ENCODE peak calls at places on chromosomes 11 and 22, in seven cellular contexts. S, G, F, T, K, A and U are unnamed samples.

GRCh38 chr22:25134028-25134427 is 65.6 kb upstream of the CRYBB3 start:
- DNase-seq in S (no peak), G (no peak), F (no peak), T (no peak), K (no peak), A (no peak), U (no peak)

GRCh38 chr22:42792453-42792908 is 64.6 kb downstream of the ARFGAP3 start:
- DNase-seq in S (no peak), G (no peak), F (no peak), T (no peak), K (no peak), A (no peak), U (no peak)

GRCh38 chr22:48303360-48303725 is 1524.3 kb downstream of the BRD1 start:
- DNase-seq in S (no peak), G (no peak), F (no peak), T (no peak), K (no peak), A (no peak), U (no peak)

GRCh38 chr11:103947566-103947919 is 88.9 kb upstream of the DDI1 start:
- DNase-seq in S (no peak), G (no peak), F (no peak), T (peak; percentile 47), K (peak; percentile 58), A (no peak), U (peak; percentile 18)

GRCh38 chr11:67628710-67629385 is 889 bp downstream of the NUDT8 start:
- DNase-seq in S (no peak), G (no peak), F (peak; percentile 65), T (no peak), K (no peak), A (no peak), U (no peak)

GRCh38 chr11:132234878-132235277 is 864.5 kb downstream of the NTM start:
- DNase-seq in S (no peak), G (no peak), F (no peak), T (peak; percentile 7), K (peak; percentile 93), A (no peak), U (no peak)

GRCh38 chr11:68383976-68384501 is 71.6 kb downstream of the LRP5 start:
- DNase-seq in S (peak; percentile 98), G (peak; percentile 56), F (peak; percentile 73), T (peak; percentile 44), K (peak; percentile 40), A (peak; percentile 76), U (peak; percentile 67)

GRCh38 chr22:48366056-48366455 is 1461.6 kb downstream of the BRD1 start:
- DNase-seq in S (peak; percentile 19), G (no peak), F (no peak), T (no peak), K (no peak), A (no peak), U (no peak)

GRCh38 chr22:48717883-48718817 is 1109.5 kb downstream of the BRD1 start:
- DNase-seq in S (no peak), G (no peak), F (no peak), T (no peak), K (no peak), A (no peak), U (no peak)

GRCh38 chr11:106449756-106450155 is 372.3 kb downstream of the AASDHPPT start:
- DNase-seq in S (no peak), G (no peak), F (no peak), T (no peak), K (no peak), A (no peak), U (no peak)

GRCh38 chr11:92277871-92278270 is 53.3 kb downstream of the FAT3 start:
- DNase-seq in S (no peak), G (no peak), F (no peak), T (no peak), K (no peak), A (no peak), U (no peak)

GRCh38 chr11:65503923-65504670 is 5.3 kb downstream of the MALAT1 start:
- DNase-seq in S (no peak), G (no peak), F (peak; percentile 68), T (peak; percentile 82), K (peak; percentile 59), A (no peak), U (peak; percentile 65)

GRCh38 chr11:38005597-38005996 is 1407.6 kb upstream of the RAG2 start:
- DNase-seq in S (no peak), G (no peak), F (no peak), T (peak; percentile 53), K (peak; percentile 28), A (no peak), U (no peak)

GRCh38 chr11:20112291-20113146 is 47.8 kb downstream of the DBX1 start:
- DNase-seq in S (no peak), G (no peak), F (peak; percentile 86), T (peak; percentile 98), K (peak; percentile 97), A (peak; percentile 45), U (peak; percentile 72)

GRCh38 chr22:20238567-20239062 is 29.5 kb downstream of the RTN4R start:
- DNase-seq in S (peak; percentile 87), G (peak; percentile 38), F (peak; percentile 75), T (peak; percentile 9), K (no peak), A (peak; percentile 92), U (peak; percentile 49)

GRCh38 chr11:21814169-21814568 is 378.7 kb upstream of the ANO5 start:
- DNase-seq in S (no peak), G (no peak), F (no peak), T (no peak), K (no peak), A (no peak), U (no peak)

GRCh38 chr11:64331569-64332371 is 8.2 kb upstream of the CCDC88B start:
- DNase-seq in S (peak; percentile 76), G (no peak), F (peak; percentile 71), T (peak; percentile 90), K (peak; percentile 87), A (peak; percentile 73), U (peak; percentile 50)

GRCh38 chr11:122375687-122376399 is 259.8 kb upstream of the BLID start:
- DNase-seq in S (no peak), G (no peak), F (no peak), T (no peak), K (peak; percentile 75), A (no peak), U (peak; percentile 33)

GRCh38 chr22:33057363-33057995 is 702 bp downstream of the SYN3 start:
- DNase-seq in S (no peak), G (no peak), F (peak; percentile 60), T (no peak), K (no peak), A (no peak), U (no peak)

GRCh38 chr22:21450858-21451331 is 16.3 kb upstream of the TMEM191C start:
- DNase-seq in S (no peak), G (no peak), F (no peak), T (no peak), K (no peak), A (peak; percentile 3), U (no peak)
- H2BK120ac ChIP-seq in S (no peak overlapping the region), G (no peak overlapping the region), F (no peak overlapping the region), T (no peak overlapping the region), K (no peak overlapping the region), A (no peak overlapping the region), U (no peak overlapping the region)

GRCh38 chr11:45624095-45624494 is 41.3 kb downstream of the CHST1 start:
- DNase-seq in S (no peak), G (no peak), F (no peak), T (no peak), K (no peak), A (no peak), U (no peak)
- H2AK5ac ChIP-seq in S (no peak overlapping the region), G (no peak overlapping the region), F (no peak overlapping the region), T (no peak overlapping the region), K (no peak overlapping the region), A (no peak overlapping the region), U (no peak overlapping the region)

DNA sequence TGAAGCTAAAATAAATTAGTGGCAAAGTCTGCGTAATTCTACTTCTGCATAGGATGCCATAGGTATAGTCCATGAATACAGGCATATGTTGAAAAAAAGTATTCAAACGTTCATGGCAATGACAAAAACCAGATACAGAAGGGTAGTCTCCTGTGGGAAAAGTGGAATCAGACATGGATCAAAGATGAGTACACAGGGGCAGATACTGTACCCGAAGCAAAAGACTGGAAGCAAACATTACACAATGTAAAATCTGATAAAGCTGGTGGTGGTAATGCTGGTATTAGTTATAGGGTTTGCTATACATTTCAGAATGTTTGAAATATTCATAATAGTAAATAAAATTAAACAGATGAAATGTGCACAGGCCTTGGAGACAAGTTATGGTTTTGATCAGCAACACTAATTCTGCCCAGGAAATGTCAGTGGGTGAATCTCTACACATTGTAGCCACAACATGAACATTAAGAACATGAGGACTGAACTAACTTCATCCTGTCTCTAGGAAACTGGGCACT is 607.6 kb downstream of the SOX6 start:
- DNase-seq in S (no peak), G (no peak), F (no peak), T (peak; percentile 65), K (no peak), A (no peak), U (peak; percentile 27)
- H3K23ac ChIP-seq in S (no peak overlapping the region), G (no peak overlapping the region), F (no peak overlapping the region), T (no peak overlapping the region), K (peak overlapping the region; percentile 82), A (no peak overlapping the region), U (no peak overlapping the region)

DNA sequence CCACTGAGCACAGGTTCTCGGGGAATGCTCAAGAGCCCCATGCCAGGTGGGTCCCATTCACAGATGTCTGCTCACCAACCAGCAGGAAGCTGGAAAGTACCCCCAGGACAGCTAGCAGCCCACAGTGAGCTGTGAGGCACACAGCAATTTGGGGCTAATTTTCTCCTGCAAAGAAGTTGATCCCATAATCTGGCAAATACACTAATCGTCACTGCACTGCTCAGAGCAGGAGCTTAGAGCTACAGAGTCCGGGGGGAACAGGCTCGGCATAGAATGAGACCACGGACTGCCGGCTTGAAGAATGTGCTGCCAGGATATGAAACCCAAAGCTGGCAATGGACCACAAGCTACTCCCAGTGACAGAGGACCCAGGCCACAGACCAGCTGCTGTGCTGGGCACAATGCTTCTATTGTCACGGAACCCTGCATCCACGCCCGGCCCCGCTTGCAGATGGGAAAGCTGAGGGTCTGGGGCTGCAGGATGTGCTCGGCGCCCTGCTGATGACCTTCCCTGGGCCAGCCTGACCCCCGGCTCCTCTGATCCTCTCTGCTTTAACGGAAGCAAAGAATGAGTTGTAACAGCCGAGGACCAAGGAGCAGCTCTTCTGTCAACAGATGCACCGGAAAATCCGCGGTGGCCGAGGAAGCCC is 239.7 kb downstream of the CTTN start:
- DNase-seq in S (no peak), G (no peak), F (no peak), T (no peak), K (no peak), A (no peak), U (no peak)
- H2BK120ac ChIP-seq in S (no peak overlapping the region), G (no peak overlapping the region), F (no peak overlapping the region), T (no peak overlapping the region), K (no peak overlapping the region), A (no peak overlapping the region), U (no peak overlapping the region)

GRCh38 chr22:28585324-28585723 is 94.3 kb downstream of the TTC28 start:
- DNase-seq in S (peak; percentile 53), G (no peak), F (no peak), T (no peak), K (no peak), A (no peak), U (no peak)
- H2AK5ac ChIP-seq in S (no peak overlapping the region), G (no peak overlapping the region), F (no peak overlapping the region), T (no peak overlapping the region), K (no peak overlapping the region), A (no peak overlapping the region), U (no peak overlapping the region)